ENCODE peak calls at places on chromosomes 12 and 14, in four cellular contexts. One of them, this sample, is unnamed.
A peak's percentile ranks its signal among the peaks of the same experiment; 100 is the strongest.

GRCh38 chr12:14366211-14366762 is 805 bp downstream of the ATF7IP start:
- DNase-seq in HCT116: no peak
- DNase-seq in K562: no peak
- DNase-seq in HepG2: peak; percentile 28
- DNase-seq in this sample: no peak

GRCh38 chr14:36857136-36857535 is 195.5 kb downstream of the PAX9 start:
- DNase-seq in HCT116: no peak
- DNase-seq in K562: no peak
- DNase-seq in HepG2: no peak
- DNase-seq in this sample: no peak

GRCh38 chr12:100141998-100142850 is 450 bp downstream of the BLTP3B start:
- DNase-seq in HCT116: no peak
- DNase-seq in K562: peak; percentile 56
- DNase-seq in HepG2: peak; percentile 72
- DNase-seq in this sample: no peak

GRCh38 chr12:87152084-87152483 is 877.1 kb downstream of the C12orf50 start:
- DNase-seq in HCT116: no peak
- DNase-seq in K562: no peak
- DNase-seq in HepG2: no peak
- DNase-seq in this sample: no peak

GRCh38 chr12:95532851-95533250 is 18.4 kb downstream of the USP44 start:
- DNase-seq in HCT116: no peak
- DNase-seq in K562: no peak
- DNase-seq in HepG2: peak; percentile 5
- DNase-seq in this sample: no peak

GRCh38 chr12:107318804-107319535 is 225.6 kb upstream of the CRY1 start:
- DNase-seq in HCT116: no peak
- DNase-seq in K562: peak; percentile 12
- DNase-seq in HepG2: no peak
- DNase-seq in this sample: no peak

GRCh38 chr14:65704850-65705249 is 292.3 kb downstream of the FUT8 start:
- DNase-seq in HCT116: no peak
- DNase-seq in K562: no peak
- DNase-seq in HepG2: no peak
- DNase-seq in this sample: no peak

GRCh38 chr12:121949643-121950397 is 31.4 kb downstream of the CFAP251 start:
- DNase-seq in HCT116: no peak
- DNase-seq in K562: no peak
- DNase-seq in HepG2: peak; percentile 82
- DNase-seq in this sample: no peak

GRCh38 chr12:41967668-41968649 is 176.7 kb downstream of the GXYLT1 start:
- DNase-seq in HCT116: no peak
- DNase-seq in K562: no peak
- DNase-seq in HepG2: no peak
- DNase-seq in this sample: no peak

GRCh38 chr12:57604454-57605307 is at the start of gene DTX3:
- DNase-seq in HCT116: no peak
- DNase-seq in K562: no peak
- DNase-seq in HepG2: no peak
- DNase-seq in this sample: no peak

GRCh38 chr12:52946334-52946733 is 2.6 kb upstream of the KRT18 start:
- DNase-seq in HCT116: no peak
- DNase-seq in K562: no peak
- DNase-seq in HepG2: no peak
- DNase-seq in this sample: no peak

GRCh38 chr12:26701604-26702215 is 131.3 kb downstream of the ITPR2 start:
- DNase-seq in HCT116: peak; percentile 28
- DNase-seq in K562: peak; percentile 10
- DNase-seq in HepG2: peak; percentile 23
- DNase-seq in this sample: no peak

GRCh38 chr14:93994919-93995682 is 2.0 kb upstream of the CCDC197 start:
- DNase-seq in HCT116: no peak
- DNase-seq in K562: no peak
- DNase-seq in HepG2: no peak
- DNase-seq in this sample: no peak

GRCh38 chr12:117439531-117440001 is 78.1 kb upstream of the NOS1 start:
- DNase-seq in HCT116: no peak
- DNase-seq in K562: no peak
- DNase-seq in HepG2: no peak
- DNase-seq in this sample: no peak

GRCh38 chr12:5059358-5059757 is 15.7 kb downstream of the KCNA5 start:
- DNase-seq in HCT116: no peak
- DNase-seq in K562: no peak
- DNase-seq in HepG2: no peak
- DNase-seq in this sample: no peak

GRCh38 chr14:100898935-100899840 is 4.3 kb downstream of the RTL1 start:
- DNase-seq in HCT116: no peak
- DNase-seq in K562: no peak
- DNase-seq in HepG2: no peak
- DNase-seq in this sample: no peak

GRCh38 chr12:46722737-46723136 is 103.1 kb downstream of the SLC38A4 start:
- DNase-seq in HCT116: no peak
- DNase-seq in K562: no peak
- DNase-seq in HepG2: no peak
- DNase-seq in this sample: no peak

GRCh38 chr12:92369643-92370042 is 224.0 kb upstream of the BTG1 start:
- DNase-seq in HCT116: no peak
- DNase-seq in K562: no peak
- DNase-seq in HepG2: no peak
- DNase-seq in this sample: no peak

GRCh38 chr12:96121271-96121711 is 72.9 kb upstream of the ELK3 start:
- DNase-seq in HCT116: no peak
- DNase-seq in K562: no peak
- DNase-seq in HepG2: no peak
- DNase-seq in this sample: no peak

GRCh38 chr14:92487513-92488133 is 26.0 kb upstream of the RIN3 start:
- DNase-seq in HCT116: no peak
- DNase-seq in K562: no peak
- DNase-seq in HepG2: no peak
- DNase-seq in this sample: no peak

GRCh38 chr12:89959188-89959587 is 250.6 kb upstream of the ATP2B1 start:
- DNase-seq in HCT116: no peak
- DNase-seq in K562: no peak
- DNase-seq in HepG2: no peak
- DNase-seq in this sample: no peak

GRCh38 chr14:105492051-105492965 is 1.3 kb downstream of the TEDC1 start:
- DNase-seq in HCT116: no peak
- DNase-seq in K562: no peak
- DNase-seq in HepG2: no peak
- DNase-seq in this sample: no peak

GRCh38 chr12:13241833-13242232 is 45.3 kb downstream of the EMP1 start:
- DNase-seq in HCT116: peak; percentile 16
- DNase-seq in K562: no peak
- DNase-seq in HepG2: peak; percentile 25
- DNase-seq in this sample: no peak

GRCh38 chr14:60720962-60721330 is 3.2 kb downstream of the SIX4 start:
- DNase-seq in HCT116: no peak
- DNase-seq in K562: no peak
- DNase-seq in HepG2: peak; percentile 9
- DNase-seq in this sample: no peak

GRCh38 chr12:46300906-46301305 is 32.1 kb upstream of the SLC38A1 start:
- DNase-seq in HCT116: no peak
- DNase-seq in K562: no peak
- DNase-seq in HepG2: no peak
- DNase-seq in this sample: no peak

GRCh38 chr12:53327435-53328042 is 6.1 kb upstream of the AAAS start:
- DNase-seq in HCT116: no peak
- DNase-seq in K562: peak; percentile 42
- DNase-seq in HepG2: no peak
- DNase-seq in this sample: no peak

GRCh38 chr12:42608196-42608825 is 18.8 kb upstream of the PRICKLE1 start:
- DNase-seq in HCT116: no peak
- DNase-seq in K562: no peak
- DNase-seq in HepG2: no peak
- DNase-seq in this sample: no peak

GRCh38 chr14:99749142-99749541 is 44.1 kb upstream of the EML1 start:
- DNase-seq in HCT116: no peak
- DNase-seq in K562: peak; percentile 39
- DNase-seq in HepG2: no peak
- DNase-seq in this sample: no peak

GRCh38 chr14:91365552-91365951 is 52.1 kb downstream of the CCDC88C start:
- DNase-seq in HCT116: no peak
- DNase-seq in K562: no peak
- DNase-seq in HepG2: no peak
- DNase-seq in this sample: no peak

GRCh38 chr14:37320106-37320505 is 122.4 kb downstream of the MIPOL1 start:
- DNase-seq in HCT116: no peak
- DNase-seq in K562: no peak
- DNase-seq in HepG2: no peak
- DNase-seq in this sample: no peak

GRCh38 chr14:31280132-31280870 is 72.7 kb upstream of the HECTD1 start:
- DNase-seq in HCT116: no peak
- DNase-seq in K562: no peak
- DNase-seq in HepG2: peak; percentile 94
- DNase-seq in this sample: no peak

GRCh38 chr14:75499084-75499875 is 23.0 kb upstream of the BATF start:
- DNase-seq in HCT116: no peak
- DNase-seq in K562: no peak
- DNase-seq in HepG2: no peak
- DNase-seq in this sample: no peak

GRCh38 chr14:102086972-102087761 is at the start of gene HSP90AA1:
- DNase-seq in HCT116: peak; percentile 79
- DNase-seq in K562: peak; percentile 86
- DNase-seq in HepG2: peak; percentile 83
- DNase-seq in this sample: no peak

GRCh38 chr14:22850944-22851790 is 14.8 kb downstream of the MMP14 start:
- DNase-seq in HCT116: no peak
- DNase-seq in K562: no peak
- DNase-seq in HepG2: no peak
- DNase-seq in this sample: no peak
- H3K4me3 ChIP-seq in HCT116: no peak overlapping the region
- H3K4me3 ChIP-seq in K562: no peak overlapping the region
- H3K4me3 ChIP-seq in HepG2: no peak overlapping the region
- H3K4me3 ChIP-seq in this sample: no peak overlapping the region

GRCh38 chr14:24207104-24207543 is 1.6 kb downstream of the TSSK4 start:
- DNase-seq in HCT116: no peak
- DNase-seq in K562: no peak
- DNase-seq in HepG2: no peak
- DNase-seq in this sample: no peak
- TF ChIP-seq POLR2AphosphoS5 in HCT116: no peak
- TF ChIP-seq POLR2AphosphoS5 in K562: no peak
- TF ChIP-seq POLR2AphosphoS5 in HepG2: no peak
- TF ChIP-seq POLR2AphosphoS5 in this sample: no peak

DNA sequence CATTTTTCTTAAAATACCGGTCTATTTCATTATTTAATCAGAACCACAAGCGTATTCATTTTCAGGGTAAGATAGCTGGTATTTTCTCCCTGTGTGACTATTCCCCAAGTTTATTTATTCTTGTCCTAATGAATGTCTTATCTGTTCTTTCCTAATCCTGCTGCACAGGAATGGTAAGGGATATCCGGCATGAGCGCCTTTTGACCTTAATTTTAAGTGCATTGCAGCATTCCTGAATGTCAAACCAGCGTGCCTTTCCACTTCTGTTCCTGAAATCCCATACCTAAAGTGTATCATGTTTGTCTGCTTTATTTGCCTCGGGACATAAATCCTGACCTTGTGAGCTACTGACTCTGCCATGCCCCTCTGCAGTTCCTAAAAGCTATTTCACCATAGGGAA is 1713.2 kb upstream of the FLRT2 start:
- DNase-seq in HCT116: no peak
- DNase-seq in K562: no peak
- DNase-seq in HepG2: no peak
- DNase-seq in this sample: no peak
- TF ChIP-seq SIN3A in HCT116: no peak
- TF ChIP-seq SIN3A in K562: no peak
- TF ChIP-seq SIN3A in HepG2: no peak
- TF ChIP-seq SIN3A in this sample: no peak

GRCh38 chr14:73783107-73783727 is 68.4 kb upstream of the PTGR2 start:
- DNase-seq in HCT116: no peak
- DNase-seq in K562: no peak
- DNase-seq in HepG2: peak; percentile 90
- DNase-seq in this sample: no peak

GRCh38 chr14:73782623-73783022 is 68.4 kb upstream of the PNMA1 start:
- DNase-seq in HCT116: no peak
- DNase-seq in K562: no peak
- DNase-seq in HepG2: no peak
- DNase-seq in this sample: no peak

GRCh38 chr14:73778736-73779135 is 64.6 kb upstream of the PNMA1 start:
- DNase-seq in HCT116: no peak
- DNase-seq in K562: no peak
- DNase-seq in HepG2: no peak
- DNase-seq in this sample: no peak

GRCh38 chr14:73780391-73780790 is 66.2 kb upstream of the PNMA1 start:
- DNase-seq in HCT116: no peak
- DNase-seq in K562: no peak
- DNase-seq in HepG2: no peak
- DNase-seq in this sample: no peak

DNA sequence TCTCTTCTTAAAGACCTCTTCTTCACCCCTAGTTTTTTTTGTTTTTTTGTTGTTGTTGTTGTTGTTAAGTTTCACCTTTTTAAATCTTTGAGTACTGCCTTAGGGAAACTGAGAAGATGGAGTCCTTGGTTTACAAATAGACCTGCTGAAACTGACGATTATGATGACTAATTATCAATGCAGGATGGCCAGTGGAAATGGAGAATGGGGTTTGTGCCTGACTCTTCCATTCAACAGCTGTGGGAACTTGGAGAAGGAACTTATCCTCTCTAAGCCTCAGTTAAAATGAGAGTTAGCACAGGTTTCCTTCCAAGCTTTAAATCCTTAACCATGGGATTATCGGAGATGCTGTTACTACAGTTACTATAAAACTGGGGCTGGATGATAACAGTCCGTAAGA is 66.7 kb upstream of the PNMA1 start:
- DNase-seq in HCT116: no peak
- DNase-seq in K562: no peak
- DNase-seq in HepG2: no peak
- DNase-seq in this sample: no peak
- H3K4me3 ChIP-seq in HCT116: no peak overlapping the region
- H3K4me3 ChIP-seq in K562: no peak overlapping the region
- H3K4me3 ChIP-seq in HepG2: no peak overlapping the region
- H3K4me3 ChIP-seq in this sample: no peak overlapping the region

DNA sequence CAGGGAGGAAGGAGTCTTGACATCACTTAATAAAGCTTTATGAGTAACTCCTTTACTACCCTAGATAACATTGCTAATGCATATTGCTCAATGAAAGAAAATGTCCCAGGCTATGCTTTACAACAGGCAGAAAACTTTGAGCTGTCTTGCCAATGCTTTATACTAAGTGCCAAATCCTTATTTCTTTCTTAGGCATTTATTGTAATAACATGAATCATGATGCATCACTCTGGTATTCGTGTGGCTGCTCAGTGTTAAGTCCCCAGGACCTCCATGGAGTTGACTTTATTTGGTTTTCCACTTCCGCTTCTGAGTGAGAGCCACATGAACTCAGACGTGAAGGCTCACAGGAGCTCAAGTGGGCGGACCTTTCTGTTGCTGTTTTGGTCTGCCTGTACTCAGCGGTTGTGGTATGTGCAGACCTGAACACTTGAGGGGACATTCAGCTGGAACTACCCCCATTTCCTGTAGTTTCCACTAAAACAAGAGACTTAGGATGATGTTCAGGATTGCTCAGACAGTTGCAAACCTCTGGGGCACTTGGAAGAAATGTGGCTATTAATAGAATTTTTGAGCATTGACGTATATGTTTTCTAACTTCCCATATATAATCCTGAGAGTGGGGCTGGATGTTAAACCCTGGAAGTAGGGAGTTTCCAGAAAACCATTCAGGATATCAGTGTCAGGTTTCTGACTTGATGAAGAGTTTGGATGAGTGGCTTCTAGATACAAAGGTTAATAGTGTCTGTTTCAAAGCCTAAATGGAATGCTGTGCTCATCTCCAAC is 258.6 kb downstream of the MSRB3 start:
- DNase-seq in HCT116: peak; percentile 100
- DNase-seq in K562: no peak
- DNase-seq in HepG2: no peak
- DNase-seq in this sample: peak; percentile 82
- TF ChIP-seq POLR2AphosphoS5 in HCT116: peak; percentile 65
- TF ChIP-seq POLR2AphosphoS5 in K562: no peak
- TF ChIP-seq POLR2AphosphoS5 in HepG2: no peak
- TF ChIP-seq POLR2AphosphoS5 in this sample: no peak